ENCODE peak calls at places on chromosomes 7 and 10, in five cellular contexts. One of them, this sample, is unnamed.

GRCh38 chr7:130844811-130845580 is 111.0 kb upstream of the KLF14 start:
- DNase-seq in fibroblast of lung: peak
- DNase-seq in A549: peak
- DNase-seq in stomach: no peak
- DNase-seq in osteoblast: peak
- DNase-seq in this sample: no peak

GRCh38 chr7:45985902-45986301 is 64.8 kb upstream of the IGFBP3 start:
- DNase-seq in fibroblast of lung: peak
- DNase-seq in osteoblast: peak
- DNase-seq in A549: no peak
- DNase-seq in stomach: no peak
- DNase-seq in this sample: no peak

GRCh38 chr7:114574384-114574783 is 159.8 kb downstream of the FOXP2 start:
- DNase-seq in osteoblast: no peak
- DNase-seq in stomach: no peak
- DNase-seq in A549: no peak
- DNase-seq in fibroblast of lung: peak
- DNase-seq in this sample: no peak

GRCh38 chr10:116836087-116836486 is 13.2 kb upstream of the ENO4 start:
- DNase-seq in fibroblast of lung: no peak
- DNase-seq in stomach: no peak
- DNase-seq in osteoblast: no peak
- DNase-seq in A549: no peak
- DNase-seq in this sample: no peak

GRCh38 chr7:80916770-80917681 is 1.8 kb downstream of the SEMA3C start:
- DNase-seq in stomach: no peak
- DNase-seq in A549: peak
- DNase-seq in fibroblast of lung: peak
- DNase-seq in osteoblast: peak
- DNase-seq in this sample: no peak

GRCh38 chr10:64054392-64054791 is 533.2 kb downstream of the REEP3 start:
- DNase-seq in A549: no peak
- DNase-seq in stomach: no peak
- DNase-seq in fibroblast of lung: no peak
- DNase-seq in osteoblast: no peak
- DNase-seq in this sample: peak

GRCh38 chr10:101028446-101029244 is 2.3 kb downstream of the PDZD7 start:
- DNase-seq in A549: no peak
- DNase-seq in stomach: no peak
- DNase-seq in osteoblast: no peak
- DNase-seq in fibroblast of lung: no peak
- DNase-seq in this sample: peak

GRCh38 chr10:127906548-127907377 is at the start of gene PTPRE:
- DNase-seq in stomach: peak
- DNase-seq in A549: peak
- DNase-seq in fibroblast of lung: peak
- DNase-seq in osteoblast: peak
- DNase-seq in this sample: peak

GRCh38 chr10:30422981-30423654 is 10.9 kb upstream of the MAP3K8 start:
- DNase-seq in fibroblast of lung: peak
- DNase-seq in A549: peak
- DNase-seq in stomach: peak
- DNase-seq in osteoblast: peak
- DNase-seq in this sample: peak

GRCh38 chr10:73953665-73954064 is 42.7 kb downstream of the PLAU start:
- DNase-seq in stomach: no peak
- DNase-seq in fibroblast of lung: peak
- DNase-seq in A549: no peak
- DNase-seq in osteoblast: no peak
- DNase-seq in this sample: no peak

GRCh38 chr7:134372858-134373257 is 56.1 kb upstream of the SLC35B4 start:
- DNase-seq in A549: no peak
- DNase-seq in fibroblast of lung: no peak
- DNase-seq in osteoblast: no peak
- DNase-seq in stomach: no peak
- DNase-seq in this sample: no peak

GRCh38 chr10:113458461-113458860 is 94.4 kb upstream of the HABP2 start:
- DNase-seq in fibroblast of lung: no peak
- DNase-seq in stomach: no peak
- DNase-seq in A549: no peak
- DNase-seq in osteoblast: no peak
- DNase-seq in this sample: no peak

GRCh38 chr10:28127881-28128280 is 129.0 kb upstream of the ODAD2 start:
- DNase-seq in fibroblast of lung: peak
- DNase-seq in osteoblast: no peak
- DNase-seq in stomach: no peak
- DNase-seq in A549: no peak
- DNase-seq in this sample: no peak

GRCh38 chr7:3265388-3265787 is 35.7 kb upstream of the SDK1 start:
- DNase-seq in osteoblast: no peak
- DNase-seq in fibroblast of lung: no peak
- DNase-seq in stomach: no peak
- DNase-seq in A549: no peak
- DNase-seq in this sample: no peak

GRCh38 chr10:50576995-50577394 is 46.8 kb downstream of the SGMS1 start:
- DNase-seq in A549: no peak
- DNase-seq in fibroblast of lung: no peak
- DNase-seq in stomach: no peak
- DNase-seq in osteoblast: no peak
- DNase-seq in this sample: no peak

GRCh38 chr10:58735087-58735486 is 222.4 kb downstream of the BICC1 start:
- DNase-seq in osteoblast: no peak
- DNase-seq in stomach: no peak
- DNase-seq in A549: no peak
- DNase-seq in fibroblast of lung: no peak
- DNase-seq in this sample: no peak

GRCh38 chr10:88918506-88918905 is 34.1 kb downstream of the ACTA2 start:
- DNase-seq in fibroblast of lung: no peak
- DNase-seq in osteoblast: no peak
- DNase-seq in stomach: no peak
- DNase-seq in A549: no peak
- DNase-seq in this sample: no peak

GRCh38 chr10:22230331-22230833 is 12.6 kb upstream of the EBLN1 start:
- DNase-seq in fibroblast of lung: peak
- DNase-seq in osteoblast: peak
- DNase-seq in A549: peak
- DNase-seq in stomach: no peak
- DNase-seq in this sample: peak

GRCh38 chr7:116663744-116664143 is 8.3 kb upstream of the MET start:
- DNase-seq in fibroblast of lung: no peak
- DNase-seq in stomach: no peak
- DNase-seq in A549: no peak
- DNase-seq in osteoblast: no peak
- DNase-seq in this sample: peak

GRCh38 chr10:8053446-8054242 is 844 bp upstream of the GATA3 start:
- DNase-seq in stomach: peak
- DNase-seq in A549: peak
- DNase-seq in fibroblast of lung: peak
- DNase-seq in osteoblast: peak
- DNase-seq in this sample: peak

GRCh38 chr7:142176901-142177300 is 65.4 kb downstream of the MGAM2 start:
- DNase-seq in fibroblast of lung: no peak
- DNase-seq in A549: no peak
- DNase-seq in osteoblast: peak
- DNase-seq in stomach: no peak
- DNase-seq in this sample: no peak

GRCh38 chr7:435518-436366 is 83.9 kb downstream of the PDGFA start:
- DNase-seq in fibroblast of lung: peak
- DNase-seq in A549: peak
- DNase-seq in osteoblast: peak
- DNase-seq in stomach: peak
- DNase-seq in this sample: peak

GRCh38 chr7:139775829-139776266 is 1.9 kb downstream of the HIPK2 start:
- DNase-seq in osteoblast: peak
- DNase-seq in stomach: peak
- DNase-seq in A549: peak
- DNase-seq in fibroblast of lung: peak
- DNase-seq in this sample: peak

GRCh38 chr10:30215131-30215530 is 133.9 kb downstream of the MTPAP start:
- DNase-seq in stomach: no peak
- DNase-seq in osteoblast: no peak
- DNase-seq in A549: no peak
- DNase-seq in fibroblast of lung: peak
- DNase-seq in this sample: no peak

GRCh38 chr10:89347706-89348457 is 20.1 kb downstream of the IFIT3 start:
- DNase-seq in osteoblast: no peak
- DNase-seq in A549: no peak
- DNase-seq in fibroblast of lung: no peak
- DNase-seq in stomach: no peak
- DNase-seq in this sample: no peak

GRCh38 chr7:147279951-147280350 is 1163.3 kb downstream of the CNTNAP2 start:
- DNase-seq in A549: no peak
- DNase-seq in stomach: no peak
- DNase-seq in osteoblast: no peak
- DNase-seq in fibroblast of lung: no peak
- DNase-seq in this sample: no peak

GRCh38 chr7:111145472-111145871 is 54.5 kb downstream of the LRRN3 start:
- DNase-seq in fibroblast of lung: no peak
- DNase-seq in stomach: no peak
- DNase-seq in A549: no peak
- DNase-seq in osteoblast: no peak
- DNase-seq in this sample: no peak

GRCh38 chr10:96292971-96293909 is 11.0 kb upstream of the DNTT start:
- DNase-seq in osteoblast: peak
- DNase-seq in stomach: no peak
- DNase-seq in fibroblast of lung: peak
- DNase-seq in A549: peak
- DNase-seq in this sample: peak

GRCh38 chr10:69845574-69846251 is 44.0 kb downstream of the COL13A1 start:
- DNase-seq in stomach: no peak
- DNase-seq in fibroblast of lung: peak
- DNase-seq in A549: no peak
- DNase-seq in osteoblast: no peak
- DNase-seq in this sample: no peak
- H3K27ac ChIP-seq in stomach: no peak
- H3K27ac ChIP-seq in fibroblast of lung: no peak
- H3K27ac ChIP-seq in A549: peak
- H3K27ac ChIP-seq in osteoblast: peak
- H3K27ac ChIP-seq in this sample: no peak

GRCh38 chr7:152672626-152673025 is 3.3 kb downstream of the XRCC2 start:
- DNase-seq in stomach: no peak
- DNase-seq in osteoblast: no peak
- DNase-seq in A549: no peak
- DNase-seq in fibroblast of lung: no peak
- DNase-seq in this sample: no peak

GRCh38 chr7:152673902-152674301 is 2.0 kb downstream of the XRCC2 start:
- DNase-seq in stomach: no peak
- DNase-seq in osteoblast: no peak
- DNase-seq in A549: no peak
- DNase-seq in fibroblast of lung: no peak
- DNase-seq in this sample: no peak

GRCh38 chr7:152678133-152678645 is 2.2 kb upstream of the XRCC2 start:
- DNase-seq in osteoblast: no peak
- DNase-seq in fibroblast of lung: no peak
- DNase-seq in A549: no peak
- DNase-seq in stomach: no peak
- DNase-seq in this sample: no peak

GRCh38 chr7:152675761-152676636 is at the start of gene XRCC2:
- DNase-seq in stomach: peak
- DNase-seq in A549: peak
- DNase-seq in fibroblast of lung: peak
- DNase-seq in osteoblast: peak
- DNase-seq in this sample: peak

DNA sequence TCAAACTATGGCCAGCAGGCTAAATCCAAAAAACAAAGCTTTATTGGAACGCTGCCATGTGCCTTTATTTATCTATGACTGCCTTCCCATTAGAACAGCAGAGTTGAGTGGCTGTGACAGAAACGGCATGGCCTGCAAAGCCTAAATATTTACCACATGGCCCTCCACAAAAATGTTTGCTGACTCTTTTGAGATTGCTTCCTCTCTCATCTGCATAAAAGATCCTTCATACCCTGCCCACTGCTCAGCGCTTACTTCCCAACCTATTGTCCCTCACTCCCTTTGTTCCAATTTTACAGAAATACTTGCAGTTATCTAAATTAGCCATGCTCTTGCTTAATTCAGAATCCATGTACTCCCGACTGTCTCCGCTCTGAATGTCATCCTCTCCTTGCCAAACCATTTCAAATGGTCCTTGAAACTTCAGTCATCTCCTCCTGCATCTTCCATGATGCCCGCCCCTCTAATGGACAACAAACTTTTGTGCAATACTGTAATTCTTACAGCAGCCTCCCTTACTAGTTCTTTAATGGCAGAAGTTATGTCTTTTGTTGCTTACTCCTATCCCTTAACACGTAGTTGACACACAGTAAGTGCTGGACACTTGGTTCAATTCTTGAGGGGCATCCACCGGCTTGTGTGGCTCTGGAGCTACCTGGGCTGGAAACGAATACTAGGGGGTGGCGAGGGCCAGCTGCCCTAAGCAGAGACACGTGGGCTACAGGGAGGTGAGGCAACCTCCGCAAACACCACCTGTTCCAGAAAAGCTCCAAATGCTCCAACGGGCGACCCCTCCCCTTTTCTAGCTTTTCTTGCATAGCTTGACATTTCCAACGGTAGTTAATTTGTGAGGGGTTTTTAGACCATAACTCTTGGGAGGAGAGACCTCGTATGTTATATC is 831 bp downstream of the XRCC2 start:
- DNase-seq in osteoblast: peak
- DNase-seq in fibroblast of lung: peak
- DNase-seq in A549: peak
- DNase-seq in stomach: no peak
- DNase-seq in this sample: no peak
- H3K4me3 ChIP-seq in osteoblast: peak
- H3K4me3 ChIP-seq in fibroblast of lung: peak
- H3K4me3 ChIP-seq in A549: peak
- H3K4me3 ChIP-seq in stomach: peak
- H3K4me3 ChIP-seq in this sample: peak

DNA sequence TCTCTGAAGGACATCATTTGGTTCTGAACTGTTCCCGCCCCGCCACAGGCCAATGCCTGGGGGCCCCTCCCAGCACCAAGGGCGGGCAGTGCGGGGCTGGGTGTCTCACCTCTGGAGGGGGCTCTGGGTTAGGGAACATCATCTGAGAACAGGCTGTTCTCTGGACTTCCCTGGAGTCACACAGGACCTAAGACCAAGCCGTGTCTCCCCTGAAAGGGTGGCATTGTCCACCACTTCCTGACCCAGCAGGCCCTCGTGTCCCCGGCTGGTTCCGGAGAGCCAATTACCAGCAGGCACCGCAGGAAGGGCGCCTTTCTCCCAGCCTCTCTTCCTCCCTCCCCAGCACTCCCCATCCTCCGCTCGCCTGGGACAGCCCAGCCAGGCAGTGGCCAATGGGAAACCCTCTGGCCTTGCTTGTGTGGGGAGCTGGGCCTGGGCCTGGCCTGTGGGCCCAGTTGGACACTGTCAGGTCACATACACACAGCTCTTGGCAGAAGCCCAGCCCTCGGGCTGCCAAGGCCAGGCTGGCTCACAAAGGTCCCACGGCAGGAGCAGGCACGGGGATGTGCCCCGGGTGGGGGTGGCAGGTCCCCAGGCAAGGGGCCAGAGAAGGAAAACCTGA is 119.5 kb downstream of the SPDYE5 start:
- DNase-seq in osteoblast: peak
- DNase-seq in A549: no peak
- DNase-seq in fibroblast of lung: peak
- DNase-seq in stomach: peak
- DNase-seq in this sample: no peak
- H3K27ac ChIP-seq in osteoblast: peak
- H3K27ac ChIP-seq in A549: peak
- H3K27ac ChIP-seq in fibroblast of lung: no peak
- H3K27ac ChIP-seq in stomach: peak
- H3K27ac ChIP-seq in this sample: peak

GRCh38 chr10:13706175-13706574 is 119.4 kb downstream of the PRPF18 start:
- DNase-seq in stomach: no peak
- DNase-seq in osteoblast: no peak
- DNase-seq in A549: no peak
- DNase-seq in fibroblast of lung: no peak
- DNase-seq in this sample: no peak
- H3K4me3 ChIP-seq in stomach: peak
- H3K4me3 ChIP-seq in osteoblast: peak
- H3K4me3 ChIP-seq in A549: no peak
- H3K4me3 ChIP-seq in fibroblast of lung: peak
- H3K4me3 ChIP-seq in this sample: no peak

This sample was measured in small intestine.